ENCODE peak calls at places on chromosomes 7 and 10, in ten cellular contexts. One of them, this sample, is unnamed.

GRCh38 chr10:63007112-63007511 is 126.0 kb upstream of the NRBF2 start:
- DNase-seq in lower lobe of right lung: no peak
- DNase-seq in fibroblast of lung: no peak
- DNase-seq in GM12864: no peak
- DNase-seq in foreskin fibroblast: no peak
- DNase-seq in brain microvascular endothelial cell: no peak
- DNase-seq in gastrocnemius medialis: no peak
- DNase-seq in dorsolateral prefrontal cortex: no peak
- DNase-seq in transverse colon: no peak
- DNase-seq in PC-9: no peak
- DNase-seq in this sample: no peak

GRCh38 chr10:28036587-28036986 is 37.7 kb upstream of the ODAD2 start:
- DNase-seq in lower lobe of right lung: no peak
- DNase-seq in fibroblast of lung: peak
- DNase-seq in GM12864: no peak
- DNase-seq in foreskin fibroblast: peak
- DNase-seq in brain microvascular endothelial cell: peak
- DNase-seq in gastrocnemius medialis: no peak
- DNase-seq in dorsolateral prefrontal cortex: no peak
- DNase-seq in transverse colon: no peak
- DNase-seq in PC-9: no peak
- DNase-seq in this sample: peak

GRCh38 chr10:68655620-68656126 is 65.4 kb upstream of the CCAR1 start:
- DNase-seq in lower lobe of right lung: no peak
- DNase-seq in fibroblast of lung: no peak
- DNase-seq in GM12864: no peak
- DNase-seq in foreskin fibroblast: no peak
- DNase-seq in brain microvascular endothelial cell: no peak
- DNase-seq in gastrocnemius medialis: no peak
- DNase-seq in dorsolateral prefrontal cortex: no peak
- DNase-seq in transverse colon: no peak
- DNase-seq in PC-9: no peak
- DNase-seq in this sample: no peak

GRCh38 chr7:44272981-44273380 is 52.4 kb downstream of the CAMK2B start:
- DNase-seq in lower lobe of right lung: no peak
- DNase-seq in fibroblast of lung: no peak
- DNase-seq in GM12864: no peak
- DNase-seq in foreskin fibroblast: no peak
- DNase-seq in brain microvascular endothelial cell: no peak
- DNase-seq in gastrocnemius medialis: no peak
- DNase-seq in dorsolateral prefrontal cortex: no peak
- DNase-seq in transverse colon: no peak
- DNase-seq in PC-9: no peak
- DNase-seq in this sample: no peak

GRCh38 chr7:85508642-85509429 is 322.0 kb upstream of the SEMA3D start:
- DNase-seq in lower lobe of right lung: no peak
- DNase-seq in fibroblast of lung: peak
- DNase-seq in GM12864: no peak
- DNase-seq in foreskin fibroblast: peak
- DNase-seq in brain microvascular endothelial cell: peak
- DNase-seq in gastrocnemius medialis: no peak
- DNase-seq in dorsolateral prefrontal cortex: no peak
- DNase-seq in transverse colon: no peak
- DNase-seq in PC-9: no peak
- DNase-seq in this sample: peak

GRCh38 chr10:45373003-45373782 is 823 bp upstream of the ALOX5 start:
- DNase-seq in lower lobe of right lung: peak
- DNase-seq in fibroblast of lung: no peak
- DNase-seq in GM12864: no peak
- DNase-seq in foreskin fibroblast: no peak
- DNase-seq in brain microvascular endothelial cell: no peak
- DNase-seq in gastrocnemius medialis: no peak
- DNase-seq in dorsolateral prefrontal cortex: no peak
- DNase-seq in transverse colon: peak
- DNase-seq in PC-9: no peak
- DNase-seq in this sample: no peak

GRCh38 chr7:144723311-144723710 is 112.5 kb downstream of the TPK1 start:
- DNase-seq in lower lobe of right lung: no peak
- DNase-seq in fibroblast of lung: no peak
- DNase-seq in GM12864: no peak
- DNase-seq in foreskin fibroblast: no peak
- DNase-seq in brain microvascular endothelial cell: no peak
- DNase-seq in gastrocnemius medialis: no peak
- DNase-seq in dorsolateral prefrontal cortex: no peak
- DNase-seq in transverse colon: no peak
- DNase-seq in PC-9: no peak
- DNase-seq in this sample: no peak

GRCh38 chr7:120053390-120053961 is 219.5 kb upstream of the KCND2 start:
- DNase-seq in lower lobe of right lung: no peak
- DNase-seq in fibroblast of lung: peak
- DNase-seq in GM12864: no peak
- DNase-seq in foreskin fibroblast: peak
- DNase-seq in brain microvascular endothelial cell: peak
- DNase-seq in gastrocnemius medialis: no peak
- DNase-seq in dorsolateral prefrontal cortex: no peak
- DNase-seq in transverse colon: no peak
- DNase-seq in PC-9: peak
- DNase-seq in this sample: peak

GRCh38 chr7:48251766-48252165 is 80.5 kb downstream of the ABCA13 start:
- DNase-seq in lower lobe of right lung: no peak
- DNase-seq in fibroblast of lung: no peak
- DNase-seq in GM12864: peak
- DNase-seq in foreskin fibroblast: no peak
- DNase-seq in brain microvascular endothelial cell: no peak
- DNase-seq in gastrocnemius medialis: no peak
- DNase-seq in dorsolateral prefrontal cortex: no peak
- DNase-seq in transverse colon: no peak
- DNase-seq in PC-9: no peak
- DNase-seq in this sample: no peak

GRCh38 chr7:110568388-110568787 is 522.5 kb upstream of the LRRN3 start:
- DNase-seq in lower lobe of right lung: no peak
- DNase-seq in fibroblast of lung: no peak
- DNase-seq in GM12864: no peak
- DNase-seq in foreskin fibroblast: no peak
- DNase-seq in brain microvascular endothelial cell: no peak
- DNase-seq in gastrocnemius medialis: no peak
- DNase-seq in dorsolateral prefrontal cortex: no peak
- DNase-seq in transverse colon: no peak
- DNase-seq in PC-9: no peak
- DNase-seq in this sample: no peak

GRCh38 chr7:84614821-84615506 is 420.4 kb upstream of the SEMA3A start:
- DNase-seq in lower lobe of right lung: no peak
- DNase-seq in fibroblast of lung: peak
- DNase-seq in GM12864: no peak
- DNase-seq in foreskin fibroblast: no peak
- DNase-seq in brain microvascular endothelial cell: peak
- DNase-seq in gastrocnemius medialis: no peak
- DNase-seq in dorsolateral prefrontal cortex: no peak
- DNase-seq in transverse colon: no peak
- DNase-seq in PC-9: no peak
- DNase-seq in this sample: no peak

GRCh38 chr7:121546632-121547340 is 150.7 kb upstream of the FAM3C start:
- DNase-seq in lower lobe of right lung: no peak
- DNase-seq in fibroblast of lung: no peak
- DNase-seq in GM12864: no peak
- DNase-seq in foreskin fibroblast: no peak
- DNase-seq in brain microvascular endothelial cell: no peak
- DNase-seq in gastrocnemius medialis: no peak
- DNase-seq in dorsolateral prefrontal cortex: no peak
- DNase-seq in transverse colon: no peak
- DNase-seq in PC-9: no peak
- DNase-seq in this sample: peak

DNA sequence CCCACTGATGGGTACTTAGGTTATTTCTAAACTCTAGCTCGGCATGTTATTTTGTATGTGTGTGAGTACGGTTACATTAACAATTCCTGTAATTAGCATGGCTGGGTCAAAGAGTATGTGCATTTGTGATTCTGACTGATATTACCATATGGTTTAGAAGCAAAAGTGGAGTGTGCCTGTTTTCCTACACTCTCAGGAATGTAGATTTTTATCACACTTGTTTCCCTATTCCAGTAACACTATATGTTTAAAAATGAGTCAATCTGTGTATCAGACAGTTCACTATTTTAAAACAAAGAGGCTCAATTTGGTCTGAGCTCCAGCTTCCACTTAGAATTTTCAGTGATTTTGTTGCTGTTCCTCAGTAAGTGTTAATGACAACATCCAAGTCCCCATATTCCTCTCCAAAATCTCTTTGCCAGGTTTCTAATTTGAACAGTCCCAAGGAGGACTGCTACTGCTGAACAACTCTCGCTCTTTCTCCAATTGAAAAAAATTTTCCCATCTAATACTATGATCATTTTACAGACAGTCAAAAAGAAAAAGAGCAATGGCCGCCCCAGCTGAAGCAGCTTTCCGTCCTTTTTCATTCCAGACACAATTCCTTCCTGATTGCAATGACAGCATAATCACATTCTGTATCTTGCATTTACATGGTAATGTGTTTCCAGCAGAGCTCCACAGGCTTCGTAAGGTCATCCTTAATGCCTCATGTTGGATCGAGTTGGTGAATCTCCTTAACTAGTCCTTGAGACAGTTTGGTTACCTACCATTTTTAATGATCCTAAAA is 44.8 kb upstream of the GSDME start:
- DNase-seq in lower lobe of right lung: no peak
- DNase-seq in fibroblast of lung: no peak
- DNase-seq in GM12864: no peak
- DNase-seq in foreskin fibroblast: no peak
- DNase-seq in brain microvascular endothelial cell: no peak
- DNase-seq in gastrocnemius medialis: no peak
- DNase-seq in dorsolateral prefrontal cortex: no peak
- DNase-seq in transverse colon: no peak
- DNase-seq in PC-9: no peak
- DNase-seq in this sample: no peak
- H3K4me3 ChIP-seq in lower lobe of right lung: no peak
- H3K4me3 ChIP-seq in fibroblast of lung: no peak
- H3K4me3 ChIP-seq in GM12864: no peak
- H3K4me3 ChIP-seq in foreskin fibroblast: no peak
- H3K4me3 ChIP-seq in brain microvascular endothelial cell: no peak
- H3K4me3 ChIP-seq in gastrocnemius medialis: no peak
- H3K4me3 ChIP-seq in dorsolateral prefrontal cortex: no peak
- H3K4me3 ChIP-seq in transverse colon: no peak
- H3K4me3 ChIP-seq in PC-9: no peak
- H3K4me3 ChIP-seq in this sample: no peak

DNA sequence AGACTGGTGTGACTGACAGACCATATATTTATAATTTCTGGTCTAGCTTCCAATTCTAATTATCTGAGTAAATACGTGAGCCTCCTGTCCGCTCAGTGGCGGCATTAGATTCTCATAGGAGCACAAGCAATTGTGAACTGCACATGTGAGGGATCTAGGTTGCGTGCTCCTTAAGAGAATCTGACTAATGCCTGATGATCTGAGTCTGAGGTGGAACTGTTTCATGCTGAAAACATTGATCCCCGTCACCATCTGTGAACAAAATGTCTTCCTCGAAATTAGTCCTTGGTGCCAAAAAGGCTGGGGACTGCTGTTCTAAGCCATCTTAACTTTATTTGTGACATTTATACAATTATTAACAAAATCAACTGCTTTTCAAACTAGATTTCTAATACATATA is 164.7 kb upstream of the MEOX2 start:
- DNase-seq in lower lobe of right lung: no peak
- DNase-seq in fibroblast of lung: no peak
- DNase-seq in GM12864: no peak
- DNase-seq in foreskin fibroblast: peak
- DNase-seq in brain microvascular endothelial cell: no peak
- DNase-seq in gastrocnemius medialis: no peak
- DNase-seq in dorsolateral prefrontal cortex: no peak
- DNase-seq in transverse colon: no peak
- DNase-seq in PC-9: peak
- DNase-seq in this sample: peak
- TF ChIP-seq CTCF in lower lobe of right lung: no peak
- TF ChIP-seq CTCF in fibroblast of lung: no peak
- TF ChIP-seq CTCF in GM12864: no peak
- TF ChIP-seq CTCF in foreskin fibroblast: no peak
- TF ChIP-seq CTCF in brain microvascular endothelial cell: no peak
- TF ChIP-seq CTCF in gastrocnemius medialis: no peak
- TF ChIP-seq CTCF in dorsolateral prefrontal cortex: no peak
- TF ChIP-seq CTCF in transverse colon: no peak
- TF ChIP-seq CTCF in PC-9: no peak
- TF ChIP-seq CTCF in this sample: no peak

GRCh38 chr10:119377431-119377830 is 165.1 kb downstream of the RGS10 start:
- DNase-seq in lower lobe of right lung: no peak
- DNase-seq in fibroblast of lung: no peak
- DNase-seq in GM12864: no peak
- DNase-seq in foreskin fibroblast: no peak
- DNase-seq in brain microvascular endothelial cell: no peak
- DNase-seq in gastrocnemius medialis: no peak
- DNase-seq in dorsolateral prefrontal cortex: no peak
- DNase-seq in transverse colon: no peak
- DNase-seq in PC-9: no peak
- DNase-seq in this sample: no peak
- H3K4me3 ChIP-seq in lower lobe of right lung: no peak
- H3K4me3 ChIP-seq in fibroblast of lung: no peak
- H3K4me3 ChIP-seq in GM12864: no peak
- H3K4me3 ChIP-seq in foreskin fibroblast: no peak
- H3K4me3 ChIP-seq in brain microvascular endothelial cell: no peak
- H3K4me3 ChIP-seq in gastrocnemius medialis: no peak
- H3K4me3 ChIP-seq in dorsolateral prefrontal cortex: no peak
- H3K4me3 ChIP-seq in transverse colon: no peak
- H3K4me3 ChIP-seq in PC-9: no peak
- H3K4me3 ChIP-seq in this sample: no peak

GRCh38 chr10:132539894-132540293 is 2.3 kb downstream of the INPP5A start:
- DNase-seq in lower lobe of right lung: no peak
- DNase-seq in fibroblast of lung: peak
- DNase-seq in GM12864: no peak
- DNase-seq in foreskin fibroblast: peak
- DNase-seq in brain microvascular endothelial cell: peak
- DNase-seq in gastrocnemius medialis: no peak
- DNase-seq in dorsolateral prefrontal cortex: no peak
- DNase-seq in transverse colon: no peak
- DNase-seq in PC-9: no peak
- DNase-seq in this sample: peak

GRCh38 chr10:132541129-132541528 is 3.5 kb downstream of the INPP5A start:
- DNase-seq in lower lobe of right lung: no peak
- DNase-seq in fibroblast of lung: no peak
- DNase-seq in GM12864: no peak
- DNase-seq in foreskin fibroblast: no peak
- DNase-seq in brain microvascular endothelial cell: no peak
- DNase-seq in gastrocnemius medialis: no peak
- DNase-seq in dorsolateral prefrontal cortex: no peak
- DNase-seq in transverse colon: peak
- DNase-seq in PC-9: no peak
- DNase-seq in this sample: no peak

GRCh38 chr10:132541601-132542011 is 4.0 kb downstream of the INPP5A start:
- DNase-seq in lower lobe of right lung: no peak
- DNase-seq in fibroblast of lung: no peak
- DNase-seq in GM12864: no peak
- DNase-seq in foreskin fibroblast: no peak
- DNase-seq in brain microvascular endothelial cell: no peak
- DNase-seq in gastrocnemius medialis: no peak
- DNase-seq in dorsolateral prefrontal cortex: no peak
- DNase-seq in transverse colon: no peak
- DNase-seq in PC-9: no peak
- DNase-seq in this sample: no peak

GRCh38 chr10:132539431-132539839 is 1.8 kb downstream of the INPP5A start:
- DNase-seq in lower lobe of right lung: peak
- DNase-seq in fibroblast of lung: no peak
- DNase-seq in GM12864: no peak
- DNase-seq in foreskin fibroblast: no peak
- DNase-seq in brain microvascular endothelial cell: no peak
- DNase-seq in gastrocnemius medialis: peak
- DNase-seq in dorsolateral prefrontal cortex: peak
- DNase-seq in transverse colon: peak
- DNase-seq in PC-9: no peak
- DNase-seq in this sample: no peak

GRCh38 chr10:132540456-132540855 is 2.9 kb downstream of the INPP5A start:
- DNase-seq in lower lobe of right lung: peak
- DNase-seq in fibroblast of lung: peak
- DNase-seq in GM12864: no peak
- DNase-seq in foreskin fibroblast: peak
- DNase-seq in brain microvascular endothelial cell: peak
- DNase-seq in gastrocnemius medialis: no peak
- DNase-seq in dorsolateral prefrontal cortex: no peak
- DNase-seq in transverse colon: peak
- DNase-seq in PC-9: no peak
- DNase-seq in this sample: peak
- TF ChIP-seq CTCF in lower lobe of right lung: no peak
- TF ChIP-seq CTCF in fibroblast of lung: peak
- TF ChIP-seq CTCF in GM12864: no peak
- TF ChIP-seq CTCF in foreskin fibroblast: peak
- TF ChIP-seq CTCF in brain microvascular endothelial cell: peak
- TF ChIP-seq CTCF in gastrocnemius medialis: no peak
- TF ChIP-seq CTCF in dorsolateral prefrontal cortex: no peak
- TF ChIP-seq CTCF in transverse colon: no peak
- TF ChIP-seq CTCF in PC-9: no peak
- TF ChIP-seq CTCF in this sample: peak

This sample was measured in AG10803.